ENCODE peak calls at places on chromosomes 12 and 14, in four cellular contexts. Y is NCI-H1092, U is GM13976, F is KBM-7. Z is an unnamed sample.

GRCh38 chr12:50017047-50017446 is 8.2 kb downstream of the RACGAP1 start:
- DNase-seq in Y (no peak), U (no peak), F (no peak), Z (no peak)

GRCh38 chr14:52987042-52987441 is 36.2 kb upstream of the FERMT2 start:
- DNase-seq in Y (no peak), U (no peak), F (no peak), Z (no peak)

GRCh38 chr12:120007272-120007671 is 18.2 kb downstream of the BICDL1 start:
- DNase-seq in Y (no peak), U (no peak), F (peak; percentile 65), Z (peak; percentile 26)

GRCh38 chr14:81193924-81194633 is 26.7 kb downstream of the GTF2A1 start:
- DNase-seq in Y (no peak), U (no peak), F (no peak), Z (no peak)

GRCh38 chr12:54571166-54571856 is 17.1 kb downstream of the PPP1R1A start:
- DNase-seq in Y (no peak), U (no peak), F (no peak), Z (no peak)

GRCh38 chr12:116879509-116880212 is 1.6 kb downstream of the HRK start:
- DNase-seq in Y (no peak), U (peak; percentile 31), F (no peak), Z (peak; percentile 38)

GRCh38 chr14:64440494-64440893 is 24.8 kb upstream of the AKAP5 start:
- DNase-seq in Y (no peak), U (no peak), F (no peak), Z (no peak)

GRCh38 chr12:10131101-10131632 is 1.2 kb upstream of the CLEC7A start:
- DNase-seq in Y (no peak), U (no peak), F (peak; percentile 51), Z (no peak)

GRCh38 chr12:5407457-5407856 is 24.5 kb upstream of the NTF3 start:
- DNase-seq in Y (no peak), U (no peak), F (no peak), Z (no peak)

GRCh38 chr12:66603981-66604380 is 74.9 kb downstream of the GRIP1 start:
- DNase-seq in Y (no peak), U (no peak), F (no peak), Z (no peak)

GRCh38 chr14:21978184-21978998 is 304.8 kb upstream of the OR4E1 start:
- DNase-seq in Y (no peak), U (peak; percentile 58), F (peak; percentile 52), Z (peak; percentile 53)

GRCh38 chr12:100643246-100643645 is 69.8 kb downstream of the GAS2L3 start:
- DNase-seq in Y (no peak), U (no peak), F (no peak), Z (no peak)

GRCh38 chr12:79850610-79851299 is 84.1 kb downstream of the PPP1R12A start:
- DNase-seq in Y (no peak), U (no peak), F (peak; percentile 55), Z (no peak)

GRCh38 chr12:122859303-122860051 is 24.2 kb downstream of the HIP1R start:
- DNase-seq in Y (no peak), U (no peak), F (no peak), Z (no peak)

GRCh38 chr12:112066566-112066965 is 42.0 kb downstream of the NAA25 start:
- DNase-seq in Y (no peak), U (no peak), F (no peak), Z (no peak)

GRCh38 chr12:102169922-102170698 is 27.5 kb downstream of the PMCH start:
- DNase-seq in Y (no peak), U (peak; percentile 35), F (peak; percentile 15), Z (peak; percentile 20)

GRCh38 chr14:68824517-68825347 is 31.9 kb upstream of the ZFP36L1 start:
- DNase-seq in Y (peak; percentile 73), U (peak; percentile 72), F (peak; percentile 75), Z (no peak)

GRCh38 chr12:4278582-4278939 is 5.0 kb downstream of the CCND2 start:
- DNase-seq in Y (no peak), U (no peak), F (peak; percentile 47), Z (no peak)

GRCh38 chr14:32564591-32564990 is 235.5 kb downstream of the AKAP6 start:
- DNase-seq in Y (no peak), U (no peak), F (peak; percentile 66), Z (no peak)

GRCh38 chr14:68448379-68448778 is 344.5 kb downstream of the ZFP36L1 start:
- DNase-seq in Y (no peak), U (no peak), F (no peak), Z (no peak)

GRCh38 chr12:106425061-106425706 is 67.6 kb downstream of the POLR3B start:
- DNase-seq in Y (no peak), U (no peak), F (no peak), Z (no peak)

GRCh38 chr12:16297521-16297920 is 20.0 kb upstream of the SLC15A5 start:
- DNase-seq in Y (no peak), U (no peak), F (no peak), Z (no peak)

GRCh38 chr12:25087596-25087995 is 107.4 kb downstream of the DNAI7 start:
- DNase-seq in Y (no peak), U (no peak), F (no peak), Z (no peak)

GRCh38 chr14:75401356-75401755 is 26.5 kb upstream of the JDP2 start:
- DNase-seq in Y (no peak), U (no peak), F (no peak), Z (no peak)

GRCh38 chr14:65387628-65388027 is 24.9 kb upstream of the FUT8 start:
- DNase-seq in Y (no peak), U (no peak), F (no peak), Z (no peak)

GRCh38 chr12:13210543-13211190 is 14.1 kb downstream of the EMP1 start:
- DNase-seq in Y (no peak), U (no peak), F (no peak), Z (no peak)

GRCh38 chr12:131919051-131919347 is 10.1 kb upstream of the PUS1 start:
- DNase-seq in Y (no peak), U (no peak), F (no peak), Z (no peak)

GRCh38 chr14:74133833-74134481 is 49.2 kb downstream of the LIN52 start:
- DNase-seq in Y (no peak), U (no peak), F (no peak), Z (no peak)

GRCh38 chr14:99067927-99068326 is 204.1 kb downstream of the BCL11B start:
- DNase-seq in Y (no peak), U (no peak), F (no peak), Z (no peak)